ENCODE peak calls at places on chromosomes 3 and 15, in six cellular contexts. M is dorsolateral prefrontal cortex, A is cardiac muscle cell, T is HEK293T, W is AG08396, C is sigmoid colon. R is an unnamed sample.

GRCh38 chr3:158847466-158847849 is 45.6 kb downstream of the MFSD1 start:
- DNase-seq in M (no peak), A (peak; percentile 8), T (no peak), W (no peak), C (no peak), R (no peak)

GRCh38 chr3:23611737-23612295 is 193.9 kb upstream of the UBE2E1 start:
- DNase-seq in M (peak; percentile 90), A (peak; percentile 74), T (no peak), W (peak; percentile 18), C (peak; percentile 90), R (no peak)

GRCh38 chr3:36714343-36714742 is 50.0 kb downstream of the DCLK3 start:
- DNase-seq in M (no peak), A (peak; percentile 35), T (no peak), W (no peak), C (no peak), R (no peak)

GRCh38 chr3:172021859-172022258 is 17.5 kb upstream of the FNDC3B start:
- DNase-seq in M (no peak), A (no peak), T (no peak), W (no peak), C (no peak), R (no peak)

GRCh38 chr3:150129181-150129580 is 158.5 kb upstream of the PFN2 start:
- DNase-seq in M (no peak), A (peak; percentile 11), T (no peak), W (no peak), C (no peak), R (no peak)

GRCh38 chr3:190260301-190260700 is 61.9 kb downstream of the CLDN1 start:
- DNase-seq in M (no peak), A (no peak), T (no peak), W (no peak), C (no peak), R (no peak)

GRCh38 chr3:23748398-23749110 is 57.2 kb upstream of the UBE2E1 start:
- DNase-seq in M (no peak), A (peak; percentile 70), T (no peak), W (peak; percentile 24), C (no peak), R (no peak)

GRCh38 chr3:191470080-191470479 is 9.1 kb downstream of the PYDC2 start:
- DNase-seq in M (no peak), A (peak; percentile 9), T (no peak), W (no peak), C (no peak), R (no peak)

GRCh38 chr15:90650956-90651689 is 66.0 kb upstream of the BLM start:
- DNase-seq in M (no peak), A (no peak), T (no peak), W (no peak), C (no peak), R (no peak)

GRCh38 chr15:36810656-36811449 is 231.4 kb downstream of the CDIN1 start:
- DNase-seq in M (no peak), A (no peak), T (peak; percentile 17), W (no peak), C (no peak), R (peak; percentile 21)

GRCh38 chr3:2516762-2517441 is 418.2 kb downstream of the CNTN4 start:
- DNase-seq in M (no peak), A (no peak), T (no peak), W (no peak), C (no peak), R (no peak)

GRCh38 chr15:45180201-45180600 is 7.6 kb downstream of the SHF start:
- DNase-seq in M (no peak), A (no peak), T (no peak), W (no peak), C (no peak), R (no peak)

GRCh38 chr3:87410110-87410509 is 133.7 kb upstream of the POU1F1 start:
- DNase-seq in M (no peak), A (no peak), T (no peak), W (no peak), C (no peak), R (no peak)

R was measured in HAP-1.